ENCODE peak calls at places on chromosomes 1 and 21, in six cellular contexts. C is neural crest cell; M is HuH-7; X is activated CD4-positive, alpha-beta T cell treated with anti-CD3 and anti-CD28 coated beads, Interleukin-2, amount 50 U/mL, for 1 hour; U is astrocyte of the spinal cord; T is NCI-H1092. Z is an unnamed sample.

GRCh38 chr1:31531177-31532000 is 44.9 kb upstream of the TINAGL1 start:
- DNase-seq in C (no peak), M (no peak), X (no peak), U (peak), T (peak), Z (no peak)

GRCh38 chr1:184569106-184569505 is 182.3 kb downstream of the C1orf21 start:
- DNase-seq in C (no peak), M (no peak), X (no peak), U (no peak), T (no peak), Z (no peak)

GRCh38 chr1:197065549-197065948 is 1.5 kb downstream of the F13B start:
- DNase-seq in C (no peak), M (no peak), X (no peak), U (peak), T (no peak), Z (no peak)

GRCh38 chr21:37582613-37583012 is 216.0 kb downstream of the DYRK1A start:
- DNase-seq in C (no peak), M (peak), X (no peak), U (peak), T (peak), Z (peak)

GRCh38 chr1:20126041-20126805 is 6.9 kb upstream of the PLA2G2D start:
- DNase-seq in C (no peak), M (no peak), X (no peak), U (no peak), T (no peak), Z (no peak)

GRCh38 chr1:112673589-112674439 is 645 bp upstream of the MOV10 start:
- DNase-seq in C (no peak), M (no peak), X (peak), U (peak), T (no peak), Z (peak)

GRCh38 chr1:10751160-10751559 is 45.3 kb downstream of the CASZ1 start:
- DNase-seq in C (no peak), M (no peak), X (no peak), U (no peak), T (no peak), Z (no peak)

GRCh38 chr1:147822292-147822691 is 61.9 kb upstream of the GJA5 start:
- DNase-seq in C (no peak), M (no peak), X (no peak), U (no peak), T (no peak), Z (no peak)

GRCh38 chr1:8201331-8201861 is 116.5 kb upstream of the SLC45A1 start:
- DNase-seq in C (no peak), M (no peak), X (no peak), U (no peak), T (no peak), Z (no peak)

GRCh38 chr1:212944209-212944901 is 6.0 kb upstream of the VASH2 start:
- DNase-seq in C (no peak), M (no peak), X (no peak), U (no peak), T (no peak), Z (no peak)

GRCh38 chr1:14987829-14988603 is 165.5 kb upstream of the TMEM51 start:
- DNase-seq in C (no peak), M (no peak), X (no peak), U (no peak), T (no peak), Z (no peak)

GRCh38 chr21:34029724-34030528 is 43.5 kb upstream of the MRPS6 start:
- DNase-seq in C (peak), M (no peak), X (no peak), U (peak), T (no peak), Z (no peak)

GRCh38 chr21:35352066-35352770 is 303.1 kb upstream of the RUNX1 start:
- DNase-seq in C (no peak), M (no peak), X (no peak), U (peak), T (no peak), Z (no peak)

GRCh38 chr1:83934550-83934949 is 64.4 kb downstream of the TTLL7 start:
- DNase-seq in C (no peak), M (no peak), X (no peak), U (no peak), T (no peak), Z (no peak)

GRCh38 chr1:64308856-64309255 is 105.4 kb downstream of the UBE2U start:
- DNase-seq in C (no peak), M (no peak), X (no peak), U (no peak), T (no peak), Z (no peak)

GRCh38 chr1:27099904-27100796 is 54.8 kb downstream of the SLC9A1 start:
- DNase-seq in C (no peak), M (no peak), X (no peak), U (no peak), T (no peak), Z (no peak)

GRCh38 chr1:940121-941026 is 16.7 kb downstream of the SAMD11 start:
- DNase-seq in C (no peak), M (peak), X (no peak), U (peak), T (peak), Z (peak)

GRCh38 chr1:214280386-214281029 is 451 bp upstream of the SMYD2 start:
- DNase-seq in C (peak), M (peak), X (no peak), U (peak), T (no peak), Z (no peak)

Z was measured in astrocyte of the cerebellum.